ENCODE peak calls at places on chromosomes 5 and 9, in four cellular contexts. N is central memory CD8-positive, alpha-beta T cell; O is naive thymus-derived CD8-positive, alpha-beta T cell; H is AG08396. Z is an unnamed sample.

GRCh38 chr9:3963266-3964019 is 336.4 kb downstream of the GLIS3 start:
- DNase-seq in H (peak), O (no peak), N (no peak), Z (no peak)

GRCh38 chr5:8756498-8757084 is 789.3 kb downstream of the SEMA5A start:
- DNase-seq in N (no peak), H (peak), O (no peak), Z (no peak)

GRCh38 chr5:51187953-51188591 is 195.2 kb upstream of the ISL1 start:
- DNase-seq in H (no peak), N (no peak), O (no peak), Z (no peak)

GRCh38 chr5:38678079-38678478 is 121.6 kb upstream of the LIFR start:
- DNase-seq in N (no peak), H (no peak), O (no peak), Z (no peak)

GRCh38 chr5:136677219-136677618 is 311.9 kb upstream of the TRPC7 start:
- DNase-seq in H (no peak), N (no peak), O (no peak), Z (no peak)

GRCh38 chr5:122408592-122409219 is 96.7 kb downstream of the SNCAIP start:
- DNase-seq in O (no peak), N (no peak), H (no peak), Z (no peak)

GRCh38 chr5:139636207-139636792 is 11.8 kb upstream of the CXXC5 start:
- DNase-seq in H (no peak), N (peak), O (peak), Z (no peak)

GRCh38 chr9:129918296-129918950 is 83.2 kb downstream of the USP20 start:
- DNase-seq in N (no peak), O (no peak), H (no peak), Z (no peak)

GRCh38 chr9:95025213-95026170 is 292.0 kb downstream of the FANCC start:
- DNase-seq in H (peak), O (no peak), N (no peak), Z (no peak)

GRCh38 chr9:33167084-33167948 is at the start of gene B4GALT1:
- DNase-seq in H (peak), O (peak), N (peak), Z (peak)

GRCh38 chr9:134185536-134186011 is 21.2 kb upstream of the RNU6ATAC start:
- DNase-seq in O (peak), H (no peak), N (no peak), Z (no peak)

GRCh38 chr9:19690128-19690527 is 98.7 kb downstream of the SLC24A2 start:
- DNase-seq in O (no peak), H (no peak), N (no peak), Z (no peak)

GRCh38 chr5:174444791-174445190 is 279.6 kb upstream of the MSX2 start:
- DNase-seq in N (no peak), O (no peak), H (no peak), Z (no peak)

GRCh38 chr9:126327016-126327749 is 554 bp downstream of the MVB12B start:
- DNase-seq in H (no peak), N (peak), O (peak), Z (no peak)

GRCh38 chr5:16508730-16509531 is 43.3 kb upstream of the ZNF622 start:
- DNase-seq in H (no peak), O (no peak), N (no peak), Z (no peak)

GRCh38 chr9:136658849-136659535 is 3.7 kb upstream of the EGFL7 start:
- DNase-seq in N (no peak), H (no peak), O (peak), Z (no peak)

GRCh38 chr5:131959906-131960305 is 14.4 kb upstream of the MEIKIN start:
- DNase-seq in N (no peak), H (no peak), O (no peak), Z (no peak)

GRCh38 chr5:39580702-39581498 is 156.1 kb upstream of the DAB2 start:
- DNase-seq in H (no peak), N (no peak), O (no peak), Z (no peak)

GRCh38 chr5:102800427-102800826 is 45.3 kb downstream of the PAM start:
- DNase-seq in O (no peak), N (no peak), H (no peak), Z (no peak)

GRCh38 chr5:143140492-143141231 is 262.8 kb downstream of the NR3C1 start:
- DNase-seq in H (no peak), N (no peak), O (no peak), Z (no peak)

GRCh38 chr5:113274836-113275414 is 159.9 kb downstream of the TSSK1B start:
- DNase-seq in O (no peak), H (no peak), N (no peak), Z (no peak)

GRCh38 chr9:113903514-113904077 is 27.5 kb downstream of the ZNF618 start:
- DNase-seq in N (no peak), O (no peak), H (no peak), Z (no peak)

GRCh38 chr5:147849226-147849625 is 17.8 kb upstream of the SPINK1 start:
- DNase-seq in H (no peak), N (no peak), O (no peak), Z (no peak)

GRCh38 chr5:37619353-37619752 is 220.5 kb downstream of the GDNF start:
- DNase-seq in N (no peak), O (no peak), H (peak), Z (no peak)

GRCh38 chr5:91797581-91797980 is 414.5 kb upstream of the ARRDC3 start:
- DNase-seq in H (no peak), N (no peak), O (no peak), Z (no peak)

GRCh38 chr9:82923410-82924242 is 139.3 kb downstream of the RASEF start:
- DNase-seq in O (no peak), N (no peak), H (no peak), Z (no peak)

GRCh38 chr9:123696476-123696875 is 233.4 kb downstream of the DENND1A start:
- DNase-seq in N (no peak), O (no peak), H (peak), Z (no peak)

GRCh38 chr9:133888048-133888778 is 103.9 kb downstream of the VAV2 start:
- DNase-seq in N (no peak), O (no peak), H (no peak), Z (no peak)